ENCODE peak calls at places on chromosomes 13 and 19, in seven cellular contexts. Y, V, G, Z, H, D and E are unnamed samples.

GRCh38 chr19:39145180-39145953 is 19.8 kb downstream of the PAK4 start:
- DNase-seq in Y (no peak), V (no peak), G (no peak), Z (peak), H (no peak), D (peak), E (no peak)

GRCh38 chr13:31947506-31947905 is 84.1 kb upstream of the FRY start:
- DNase-seq in Y (no peak), V (no peak), G (no peak), Z (no peak), H (no peak), D (no peak), E (no peak)

GRCh38 chr13:21638319-21639282 is 32.3 kb upstream of the FGF9 start:
- DNase-seq in Y (no peak), V (peak), G (peak), Z (no peak), H (no peak), D (no peak), E (no peak)

GRCh38 chr13:20363604-20364003 is 131.5 kb upstream of the GJB6 start:
- DNase-seq in Y (no peak), V (no peak), G (no peak), Z (no peak), H (no peak), D (no peak), E (no peak)

GRCh38 chr13:108214511-108215383 is 589 bp downstream of the LIG4 start:
- DNase-seq in Y (peak), V (no peak), G (peak), Z (no peak), H (no peak), D (peak), E (peak)

GRCh38 chr13:76992548-76993001 is 694 bp downstream of the CLN5 start:
- DNase-seq in Y (peak), V (no peak), G (peak), Z (peak), H (no peak), D (peak), E (no peak)

GRCh38 chr13:24985102-24985501 is 110.8 kb upstream of the PABPC3 start:
- DNase-seq in Y (no peak), V (no peak), G (no peak), Z (no peak), H (no peak), D (no peak), E (no peak)

GRCh38 chr13:42474954-42475353 is 99.0 kb upstream of the TNFSF11 start:
- DNase-seq in Y (no peak), V (no peak), G (no peak), Z (no peak), H (no peak), D (no peak), E (no peak)

GRCh38 chr19:33297401-33298145 is 4.8 kb downstream of the CEBPA start:
- DNase-seq in Y (peak), V (no peak), G (no peak), Z (peak), H (no peak), D (peak), E (no peak)

GRCh38 chr19:34959021-34959420 is 5.0 kb downstream of the ZNF792 start:
- DNase-seq in Y (no peak), V (no peak), G (no peak), Z (no peak), H (no peak), D (no peak), E (no peak)

GRCh38 chr13:82165396-82166174 is 1716.7 kb downstream of the SLITRK1 start:
- DNase-seq in Y (no peak), V (no peak), G (no peak), Z (no peak), H (no peak), D (no peak), E (no peak)

GRCh38 chr13:91576590-91576989 is 178.2 kb downstream of the GPC5 start:
- DNase-seq in Y (no peak), V (peak), G (no peak), Z (no peak), H (no peak), D (no peak), E (no peak)

GRCh38 chr13:99655351-99656091 is 154.2 kb downstream of the TM9SF2 start:
- DNase-seq in Y (no peak), V (no peak), G (peak), Z (no peak), H (peak), D (peak), E (peak)

GRCh38 chr13:97471721-97472120 is 37.8 kb downstream of the RAP2A start:
- DNase-seq in Y (no peak), V (no peak), G (no peak), Z (no peak), H (no peak), D (no peak), E (no peak)

GRCh38 chr13:103067751-103068563 is 1.7 kb upstream of the SLC10A2 start:
- DNase-seq in Y (no peak), V (no peak), G (no peak), Z (no peak), H (no peak), D (no peak), E (no peak)

GRCh38 chr19:36113895-36114762 is 546 bp downstream of the POLR2I start:
- DNase-seq in Y (peak), V (peak), G (peak), Z (peak), H (no peak), D (no peak), E (peak)

GRCh38 chr13:99982741-99983400 is 1.3 kb downstream of the ZIC2 start:
- DNase-seq in Y (no peak), V (no peak), G (no peak), Z (no peak), H (no peak), D (no peak), E (no peak)

GRCh38 chr19:33988601-33989000 is 183.7 kb upstream of the LSM14A start:
- DNase-seq in Y (no peak), V (no peak), G (no peak), Z (no peak), H (no peak), D (no peak), E (no peak)

GRCh38 chr19:39870171-39870971 is 24.2 kb upstream of the FBL start:
- DNase-seq in Y (no peak), V (peak), G (no peak), Z (no peak), H (no peak), D (no peak), E (no peak)

GRCh38 chr19:11096210-11096841 is 7.1 kb downstream of the LDLR start:
- DNase-seq in Y (peak), V (no peak), G (peak), Z (no peak), H (no peak), D (no peak), E (no peak)

GRCh38 chr13:34364633-34365032 is 546.7 kb downstream of the RFC3 start:
- DNase-seq in Y (no peak), V (no peak), G (no peak), Z (no peak), H (no peak), D (no peak), E (no peak)

GRCh38 chr13:111792956-111793355 is 274.0 kb upstream of the SOX1 start:
- DNase-seq in Y (no peak), V (no peak), G (no peak), Z (no peak), H (no peak), D (no peak), E (no peak)

GRCh38 chr19:18419699-18420460 is 682 bp downstream of the SSBP4 start:
- DNase-seq in Y (no peak), V (peak), G (peak), Z (peak), H (no peak), D (no peak), E (no peak)
- TF ChIP-seq POLR2A in Y (no peak), V (no peak), G (no peak), Z (no peak), H (peak), D (no peak), E (no peak)

DNA sequence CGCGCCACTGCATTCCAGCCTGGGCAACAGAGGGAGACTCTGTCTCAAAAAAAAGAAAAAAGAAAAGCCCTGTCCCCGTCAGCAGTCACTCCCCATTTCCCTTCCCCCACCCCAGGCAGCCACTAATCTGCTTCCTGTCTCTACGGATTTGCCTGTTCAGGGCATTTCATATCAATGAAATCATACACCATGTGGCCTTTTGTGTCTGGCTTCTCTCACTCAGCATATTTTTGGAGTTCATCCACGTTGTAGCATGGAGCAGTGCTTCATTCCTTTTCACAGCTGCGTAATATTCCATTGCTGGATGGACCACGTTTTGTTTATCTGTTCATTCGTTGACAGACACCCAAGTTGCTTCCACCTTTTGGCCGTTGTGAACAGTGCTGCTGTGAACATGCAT is 36.1 kb upstream of the KLF2 start:
- DNase-seq in Y (no peak), V (no peak), G (no peak), Z (no peak), H (no peak), D (no peak), E (no peak)
- H3K27ac ChIP-seq in Y (no peak), V (no peak), G (no peak), Z (no peak), H (no peak), D (no peak), E (no peak)

GRCh38 chr19:45862271-45862563 is 730 bp downstream of the SYMPK start:
- DNase-seq in Y (no peak), V (no peak), G (no peak), Z (no peak), H (no peak), D (no peak), E (no peak)

GRCh38 chr19:45863840-45864628 is at the start of gene FOXA3:
- DNase-seq in Y (peak), V (peak), G (no peak), Z (peak), H (no peak), D (peak), E (peak)

GRCh38 chr19:45864629-45865082 is 530 bp downstream of the FOXA3 start:
- DNase-seq in Y (no peak), V (no peak), G (no peak), Z (no peak), H (no peak), D (no peak), E (no peak)

GRCh38 chr19:45863335-45863839 is 440 bp upstream of the SYMPK start:
- DNase-seq in Y (no peak), V (no peak), G (no peak), Z (no peak), H (no peak), D (no peak), E (no peak)

GRCh38 chr19:45862564-45863334 is at the start of gene SYMPK:
- DNase-seq in Y (peak), V (peak), G (peak), Z (peak), H (peak), D (peak), E (peak)
- TF ChIP-seq POLR2A in Y (peak), V (peak), G (peak), Z (peak), H (peak), D (peak), E (peak)

GRCh38 chr19:8666814-8667405 is 31.7 kb downstream of the ACTL9 start:
- DNase-seq in Y (no peak), V (no peak), G (no peak), Z (no peak), H (no peak), D (no peak), E (no peak)

GRCh38 chr19:8662263-8662662 is 31.8 kb downstream of the NFILZ start:
- DNase-seq in Y (no peak), V (no peak), G (no peak), Z (no peak), H (no peak), D (no peak), E (no peak)

GRCh38 chr19:8665468-8666213 is 33.0 kb downstream of the ACTL9 start:
- DNase-seq in Y (no peak), V (no peak), G (no peak), Z (no peak), H (no peak), D (no peak), E (no peak)

GRCh38 chr19:8664671-8665057 is 33.9 kb downstream of the ACTL9 start:
- DNase-seq in Y (no peak), V (no peak), G (no peak), Z (no peak), H (no peak), D (no peak), E (no peak)

GRCh38 chr19:8663920-8664670 is 33.7 kb downstream of the NFILZ start:
- DNase-seq in Y (no peak), V (peak), G (no peak), Z (no peak), H (no peak), D (no peak), E (no peak)
- H3K27ac ChIP-seq in Y (no peak), V (no peak), G (no peak), Z (no peak), H (no peak), D (no peak), E (no peak)